ENCODE peak calls at places on chromosomes 2 and 18, in ten cellular contexts. Z is cardiac fibroblast, N is B cell, L is pancreas, J is heart left ventricle, A is heart right ventricle, T is neural progenitor cell, X is omental fat pad, Y is MCF 10A, Q is GM20000. D is an unnamed sample.

GRCh38 chr2:146981921-146982320 is 862.9 kb upstream of the ACVR2A start:
- DNase-seq in T (no peak), J (no peak), X (no peak), N (no peak), A (no peak), Z (peak; percentile 66), L (no peak), Y (no peak), Q (no peak), D (no peak)

GRCh38 chr2:228987441-228988155 is 283.5 kb downstream of the PID1 start:
- DNase-seq in Y (no peak), N (no peak), L (no peak), A (no peak), T (no peak), X (no peak), Z (no peak), J (no peak), Q (no peak), D (no peak)

GRCh38 chr2:144083211-144083610 is 436.7 kb downstream of the ZEB2 start:
- DNase-seq in T (no peak), Y (peak; percentile 61), J (no peak), N (no peak), X (no peak), L (no peak), A (no peak), Z (no peak), Q (no peak), D (no peak)

GRCh38 chr18:31041346-31042067 is 1.0 kb downstream of the DSC3 start:
- DNase-seq in X (no peak), T (peak; percentile 64), Z (peak; percentile 23), A (no peak), L (peak; percentile 65), J (no peak), Y (peak; percentile 70), Q (peak; percentile 25), N (no peak), D (peak; percentile 28)

GRCh38 chr2:220857371-220857770 is 714.7 kb downstream of the EPHA4 start:
- DNase-seq in N (no peak), L (no peak), Q (no peak), X (no peak), Y (no peak), T (no peak), A (no peak), J (no peak), Z (no peak), D (no peak)

GRCh38 chr18:56815926-56816325 is 164.8 kb downstream of the WDR7 start:
- DNase-seq in T (no peak), J (no peak), L (no peak), A (no peak), Q (no peak), N (no peak), X (no peak), Y (peak; percentile 13), Z (no peak), D (no peak)

GRCh38 chr2:86592547-86593230 is 29.4 kb upstream of the CHMP3 start:
- DNase-seq in Q (no peak), J (no peak), A (no peak), N (no peak), T (no peak), Y (peak; percentile 5), X (no peak), Z (peak; percentile 22), L (no peak), D (no peak)

GRCh38 chr2:19835818-19836281 is 65.9 kb downstream of the TTC32 start:
- DNase-seq in X (no peak), N (no peak), T (no peak), Z (peak; percentile 13), L (no peak), A (no peak), Y (no peak), J (no peak), Q (no peak), D (no peak)

GRCh38 chr2:240131296-240131695 is 4.8 kb downstream of the COPS9 start:
- DNase-seq in J (no peak), Q (no peak), Z (no peak), Y (no peak), N (no peak), T (no peak), A (no peak), X (no peak), L (peak; percentile 30), D (no peak)

GRCh38 chr2:96231316-96231715 is 22.7 kb upstream of the STARD7 start:
- DNase-seq in Y (no peak), Z (no peak), L (no peak), T (no peak), A (no peak), Q (no peak), N (no peak), J (no peak), X (no peak), D (no peak)

GRCh38 chr2:173032032-173032431 is 43.6 kb upstream of the MAP3K20 start:
- DNase-seq in T (no peak), X (no peak), L (no peak), N (no peak), Z (no peak), Y (no peak), A (no peak), J (no peak), Q (no peak), D (no peak)

GRCh38 chr18:42053188-42053781 is 98.3 kb downstream of the PIK3C3 start:
- DNase-seq in J (no peak), Q (peak; percentile 34), Z (peak; percentile 80), T (peak; percentile 68), N (peak; percentile 52), A (peak; percentile 24), Y (peak; percentile 56), L (no peak), X (no peak), D (peak; percentile 66)

GRCh38 chr2:30565860-30566358 is 118.9 kb downstream of the LCLAT1 start:
- DNase-seq in J (peak; percentile 58), T (no peak), Z (peak; percentile 26), A (no peak), Y (no peak), X (no peak), N (no peak), Q (no peak), L (peak; percentile 35), D (no peak)

GRCh38 chr2:152755029-152755428 is 36.6 kb downstream of the ARL6IP6 start:
- DNase-seq in Q (no peak), L (no peak), X (no peak), J (no peak), A (no peak), Y (no peak), Z (peak; percentile 42), N (peak; percentile 41), T (peak; percentile 62), D (peak; percentile 56)

GRCh38 chr2:147346142-147346541 is 498.7 kb upstream of the ACVR2A start:
- DNase-seq in Z (no peak), Y (no peak), L (no peak), A (no peak), N (no peak), Q (no peak), J (no peak), T (no peak), X (no peak), D (no peak)

GRCh38 chr2:37573818-37574388 is 97.5 kb downstream of the CDC42EP3 start:
- DNase-seq in A (no peak), Y (no peak), N (no peak), T (no peak), Z (no peak), X (no peak), L (no peak), Q (no peak), J (no peak), D (no peak)

GRCh38 chr2:113233593-113234550 is 44.8 kb downstream of the PAX8 start:
- DNase-seq in Q (peak; percentile 39), X (no peak), J (no peak), T (no peak), A (no peak), Z (no peak), Y (peak; percentile 43), L (no peak), N (no peak), D (no peak)

GRCh38 chr2:79235135-79235534 is 75.6 kb upstream of the REG3A start:
- DNase-seq in L (no peak), Q (no peak), Z (no peak), T (peak; percentile 10), A (no peak), N (no peak), J (no peak), X (no peak), Y (no peak), D (peak; percentile 18)
- TF ChIP-seq CTCF in L (no peak), Q (no peak), Z (no peak), T (peak; percentile 42), A (no peak), N (no peak), J (no peak), X (no peak), Y (peak; percentile 29), D (peak; percentile 24)

GRCh38 chr18:33097126-33097525 is 324.3 kb upstream of the KLHL14 start:
- DNase-seq in Z (no peak), N (no peak), J (no peak), A (no peak), Q (no peak), X (no peak), Y (no peak), T (no peak), L (no peak), D (no peak)

DNA sequence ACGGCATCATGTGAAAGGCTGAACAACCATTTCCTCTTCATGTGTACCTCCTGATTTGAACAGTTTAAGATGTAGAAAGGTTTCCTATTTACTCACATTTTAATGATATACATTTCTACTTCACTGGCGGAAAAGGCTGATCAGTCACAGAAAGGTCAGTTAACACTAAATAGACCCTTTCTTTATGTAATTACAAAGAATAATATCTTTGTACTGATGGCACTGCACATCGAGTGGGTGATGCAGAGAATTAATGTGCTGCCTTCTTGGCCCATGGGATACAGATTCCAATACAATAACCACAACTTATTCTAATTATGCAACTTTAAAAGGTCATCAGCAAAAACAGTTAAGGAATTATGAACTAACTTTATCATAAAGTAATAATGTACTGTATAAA is 328.5 kb upstream of the KLHL14 start:
- DNase-seq in J (no peak), A (no peak), L (no peak), Y (no peak), T (no peak), Q (no peak), Z (no peak), X (no peak), N (no peak), D (no peak)
- TF ChIP-seq CTCF in J (no peak), A (no peak), L (no peak), Y (no peak), T (no peak), Q (no peak), Z (no peak), X (no peak), N (no peak), D (no peak)

DNA sequence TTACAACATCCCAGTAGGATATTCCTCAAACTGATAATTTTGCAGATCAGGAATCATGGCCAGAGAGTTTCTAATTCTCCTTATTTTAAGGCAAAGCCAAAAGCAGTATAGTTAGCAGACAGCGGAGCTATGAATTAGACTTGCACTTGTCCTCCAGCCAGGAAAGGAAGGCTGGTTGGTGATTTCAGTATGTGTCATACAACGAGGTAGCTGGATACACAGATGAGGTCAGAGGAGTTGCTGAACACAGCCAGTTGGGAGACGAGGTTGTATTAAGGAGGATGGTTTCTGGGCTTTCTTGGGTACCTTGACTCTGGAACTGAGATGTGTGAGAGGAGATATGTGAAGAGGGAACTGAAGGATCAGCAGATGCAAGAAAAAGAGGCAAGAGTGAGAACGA is 185.2 kb downstream of the SOX11 start:
- DNase-seq in L (no peak), X (no peak), J (no peak), Q (no peak), N (no peak), T (no peak), Y (no peak), Z (no peak), A (no peak), D (no peak)
- TF ChIP-seq CTCF in L (no peak), X (no peak), J (no peak), Q (no peak), N (no peak), T (no peak), Y (no peak), Z (no peak), A (no peak), D (no peak)

GRCh38 chr2:204072443-204073324 is 136.1 kb downstream of the ICOS start:
- DNase-seq in N (no peak), T (peak; percentile 65), A (no peak), Q (peak; percentile 52), L (no peak), Z (peak; percentile 2), X (no peak), J (no peak), Y (peak; percentile 59), D (peak; percentile 67)
- TF ChIP-seq CTCF in N (no peak), T (peak; percentile 76), A (peak; percentile 51), Q (peak; percentile 63), L (no peak), Z (peak; percentile 32), X (no peak), J (peak; percentile 44), Y (peak; percentile 17), D (peak; percentile 66)